ENCODE peak calls at places on chromosomes 3 and 15, in ten cellular contexts. B is psoas muscle; E is left colon; H is NCI-H2081; K is Peyer's patch; U is GM03348; Q is GM12892; X is CD4-positive, alpha-beta T cell; P is mammary epithelial cell; N is amygdala. Z is an unnamed sample.

GRCh38 chr3:13019243-13019701 is 54.0 kb downstream of the IQSEC1 start:
- DNase-seq in K (peak; percentile 53), H (no peak), B (peak; percentile 78), U (peak; percentile 93), Q (no peak), N (no peak), X (no peak), E (no peak), P (peak; percentile 3), Z (peak; percentile 4)

GRCh38 chr3:153977148-153977547 is 144.0 kb upstream of the ARHGEF26 start:
- DNase-seq in N (no peak), Q (no peak), H (no peak), X (no peak), P (no peak), U (peak; percentile 42), K (no peak), E (no peak), B (no peak), Z (peak; percentile 30)

GRCh38 chr3:14452676-14453367 is 50.4 kb downstream of the SLC6A6 start:
- DNase-seq in N (peak; percentile 68), U (peak; percentile 92), K (peak; percentile 86), P (peak; percentile 81), Q (no peak), X (no peak), E (peak; percentile 82), H (peak; percentile 87), B (peak; percentile 90), Z (peak; percentile 93)

GRCh38 chr15:55601374-55601773 is 13.2 kb upstream of the PYGO1 start:
- DNase-seq in U (no peak), B (no peak), P (no peak), X (no peak), N (no peak), E (no peak), H (no peak), K (no peak), Q (no peak), Z (no peak)

GRCh38 chr15:60757831-60758570 is 279.1 kb upstream of the ICE2 start:
- DNase-seq in B (no peak), U (no peak), N (no peak), K (no peak), X (no peak), E (no peak), Q (no peak), H (no peak), P (no peak), Z (no peak)

GRCh38 chr3:27090265-27091041 is 278.7 kb downstream of the NEK10 start:
- DNase-seq in B (no peak), Q (no peak), K (no peak), X (no peak), U (no peak), E (no peak), N (no peak), H (no peak), P (no peak), Z (no peak)

GRCh38 chr3:49671291-49672288 is 2.6 kb upstream of the APEH start:
- DNase-seq in B (peak; percentile 59), X (peak; percentile 59), P (peak; percentile 61), Q (peak; percentile 78), N (no peak), K (peak; percentile 78), U (peak; percentile 82), H (no peak), E (peak; percentile 72), Z (no peak)

GRCh38 chr15:48112242-48112641 is 8.5 kb upstream of the SLC24A5 start:
- DNase-seq in N (no peak), X (no peak), U (peak; percentile 10), K (no peak), H (peak; percentile 35), B (no peak), E (peak; percentile 8), Q (no peak), P (peak; percentile 12), Z (peak; percentile 24)

GRCh38 chr3:107992976-107993684 is 97.7 kb downstream of the CD47 start:
- DNase-seq in P (peak; percentile 79), E (no peak), Q (no peak), B (no peak), U (peak; percentile 68), H (no peak), N (no peak), X (no peak), K (no peak), Z (no peak)

GRCh38 chr15:74988007-74988800 is 7.2 kb upstream of the SCAMP5 start:
- DNase-seq in E (peak; percentile 64), P (peak; percentile 43), X (peak; percentile 12), B (no peak), N (no peak), U (no peak), H (peak; percentile 50), Q (no peak), K (peak; percentile 61), Z (no peak)

GRCh38 chr3:64932666-64933342 is 245.0 kb upstream of the ADAMTS9 start:
- DNase-seq in U (no peak), B (no peak), N (no peak), K (no peak), H (no peak), E (no peak), X (no peak), Q (no peak), P (peak; percentile 77), Z (no peak)

GRCh38 chr3:160381470-160381869 is 17.6 kb downstream of the IFT80 start:
- DNase-seq in H (no peak), K (no peak), P (peak; percentile 60), Q (no peak), X (no peak), E (no peak), B (no peak), N (no peak), U (peak; percentile 22), Z (no peak)

GRCh38 chr3:57221883-57222282 is 5.6 kb upstream of the APPL1 start:
- DNase-seq in K (no peak), H (no peak), P (no peak), X (no peak), Q (no peak), B (no peak), N (no peak), U (peak; percentile 62), E (no peak), Z (no peak)

GRCh38 chr3:9552252-9552999 is 1.2 kb downstream of the LHFPL4 start:
- DNase-seq in P (peak; percentile 55), B (peak; percentile 20), H (peak; percentile 3), X (no peak), K (no peak), U (peak; percentile 61), N (no peak), E (peak; percentile 58), Q (no peak), Z (no peak)

GRCh38 chr3:72901840-72902239 is 14.0 kb downstream of the GXYLT2 start:
- DNase-seq in N (no peak), Q (no peak), X (no peak), U (no peak), K (no peak), P (no peak), H (no peak), B (no peak), E (no peak), Z (no peak)

Z was measured in NCI-H446 treated with DMSO at 0.1 percent for 48 hours.